ENCODE peak calls at places on chromosome 1, in seven cellular contexts. P, C, E, B, W, T and H are unnamed samples.

GRCh38 chr1:154501423-154502065 is 475 bp upstream of the TDRD10 start:
- DNase-seq in B (peak), T (peak), P (peak), E (no peak), W (peak), C (peak), H (no peak)

GRCh38 chr1:74522143-74522542 is 9.7 kb upstream of the LRRC53 start:
- DNase-seq in E (peak), P (no peak), W (no peak), C (no peak), T (no peak), B (peak), H (no peak)

GRCh38 chr1:39106949-39107740 is 81.0 kb downstream of the NDUFS5 start:
- DNase-seq in C (no peak), W (no peak), E (no peak), T (no peak), B (peak), P (no peak), H (no peak)

GRCh38 chr1:96473791-96474452 is 247.7 kb upstream of the PTBP2 start:
- DNase-seq in P (no peak), T (no peak), W (no peak), C (no peak), E (peak), B (no peak), H (no peak)

GRCh38 chr1:219324629-219325367 is 151.1 kb downstream of the LYPLAL1 start:
- DNase-seq in B (no peak), C (no peak), W (no peak), P (no peak), E (peak), T (no peak), H (no peak)

GRCh38 chr1:153293480-153293775 is 19.3 kb downstream of the PGLYRP3 start:
- DNase-seq in P (no peak), W (no peak), T (no peak), C (no peak), E (no peak), B (no peak), H (no peak)

GRCh38 chr1:41975850-41976569 is 57.3 kb upstream of the HIVEP3 start:
- DNase-seq in P (no peak), B (no peak), T (no peak), W (no peak), C (no peak), E (no peak), H (no peak)

GRCh38 chr1:23187637-23188036 is 19.0 kb upstream of the LUZP1 start:
- DNase-seq in P (peak), T (no peak), B (no peak), W (no peak), E (no peak), C (no peak), H (no peak)

GRCh38 chr1:151773698-151774097 is 10.4 kb upstream of the MRPL9 start:
- DNase-seq in B (no peak), W (no peak), T (no peak), E (peak), C (no peak), P (no peak), H (no peak)

GRCh38 chr1:84780000-84780716 is 89.9 kb upstream of the SSX2IP start:
- DNase-seq in E (peak), C (no peak), T (no peak), B (no peak), W (no peak), P (no peak), H (no peak)

GRCh38 chr1:5365751-5366150 is 626.5 kb downstream of the NPHP4 start:
- DNase-seq in C (no peak), P (no peak), T (no peak), B (no peak), W (no peak), E (no peak), H (no peak)

GRCh38 chr1:157849229-157849875 is 7.7 kb upstream of the CD5L start:
- DNase-seq in E (no peak), P (no peak), C (no peak), W (no peak), T (no peak), B (no peak), H (no peak)

GRCh38 chr1:64187646-64188045 is 15.8 kb upstream of the UBE2U start:
- DNase-seq in W (no peak), T (no peak), P (no peak), C (no peak), E (peak), B (no peak), H (no peak)

GRCh38 chr1:158039380-158039779 is 45.9 kb downstream of the KIRREL1 start:
- DNase-seq in C (no peak), P (no peak), E (no peak), W (no peak), B (no peak), T (no peak), H (no peak)

GRCh38 chr1:178262101-178262500 is 168.2 kb downstream of the RASAL2 start:
- DNase-seq in P (no peak), C (no peak), B (peak), T (no peak), E (peak), W (no peak), H (no peak)

GRCh38 chr1:110340207-110340468 is 961 bp downstream of the RBM15 start:
- DNase-seq in T (no peak), E (no peak), P (no peak), B (no peak), C (no peak), W (no peak), H (no peak)

GRCh38 chr1:72186733-72187307 is 95.5 kb downstream of the NEGR1 start:
- DNase-seq in W (no peak), P (no peak), B (peak), E (peak), C (no peak), T (no peak), H (no peak)

GRCh38 chr1:37036667-37037053 is 2.3 kb upstream of the GRIK3 start:
- DNase-seq in T (no peak), E (no peak), B (peak), W (no peak), P (no peak), C (no peak), H (no peak)

GRCh38 chr1:161088587-161089110 is 709 bp downstream of the NECTIN4 start:
- DNase-seq in T (no peak), P (no peak), B (no peak), E (peak), W (no peak), C (no peak), H (no peak)

GRCh38 chr1:156667610-156667967 is 9.6 kb downstream of the NES start:
- DNase-seq in T (peak), W (peak), E (no peak), C (peak), B (no peak), P (no peak), H (no peak)
- H3K4me3 ChIP-seq in T (no peak), W (peak), E (no peak), C (no peak), B (no peak), P (no peak), H (no peak)

GRCh38 chr1:220369511-220369910 is 97.3 kb upstream of the RAB3GAP2 start:
- DNase-seq in B (no peak), W (no peak), E (no peak), T (no peak), C (no peak), P (no peak), H (no peak)

GRCh38 chr1:220368352-220369265 is 96.4 kb upstream of the RAB3GAP2 start:
- DNase-seq in C (peak), E (peak), P (no peak), B (peak), W (no peak), T (peak), H (no peak)

GRCh38 chr1:220370041-220370700 is 97.9 kb upstream of the RAB3GAP2 start:
- DNase-seq in T (no peak), B (no peak), E (peak), W (no peak), C (peak), P (no peak), H (no peak)

GRCh38 chr1:220372451-220372850 is 100.2 kb upstream of the RAB3GAP2 start:
- DNase-seq in P (no peak), E (no peak), B (no peak), C (no peak), W (no peak), T (no peak), H (no peak)

DNA sequence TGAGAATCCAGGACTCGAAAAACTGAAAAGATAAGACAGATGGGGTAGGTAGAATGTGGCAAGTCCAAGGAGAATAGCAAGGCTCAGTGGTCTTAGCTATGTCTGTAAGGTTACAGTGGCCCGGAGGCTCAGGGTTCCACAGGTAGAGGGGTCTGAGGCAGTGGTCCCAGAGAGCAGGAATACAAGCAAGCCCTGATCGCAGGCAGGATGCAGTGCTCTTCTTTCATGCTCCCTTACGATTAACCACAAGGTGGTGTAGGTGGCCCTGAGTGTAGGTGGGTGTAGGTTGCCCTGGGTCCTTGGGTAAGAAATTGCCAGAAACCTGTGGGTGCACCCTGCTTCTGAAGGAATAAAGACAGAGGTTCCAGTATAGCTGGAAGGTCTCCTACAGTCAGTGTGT is 99.1 kb upstream of the RAB3GAP2 start:
- DNase-seq in P (no peak), T (no peak), C (no peak), W (no peak), E (peak), B (peak), H (no peak)
- TF ChIP-seq CTCF in P (no peak), T (no peak), C (no peak), W (no peak), E (peak), B (peak), H (peak)

DNA sequence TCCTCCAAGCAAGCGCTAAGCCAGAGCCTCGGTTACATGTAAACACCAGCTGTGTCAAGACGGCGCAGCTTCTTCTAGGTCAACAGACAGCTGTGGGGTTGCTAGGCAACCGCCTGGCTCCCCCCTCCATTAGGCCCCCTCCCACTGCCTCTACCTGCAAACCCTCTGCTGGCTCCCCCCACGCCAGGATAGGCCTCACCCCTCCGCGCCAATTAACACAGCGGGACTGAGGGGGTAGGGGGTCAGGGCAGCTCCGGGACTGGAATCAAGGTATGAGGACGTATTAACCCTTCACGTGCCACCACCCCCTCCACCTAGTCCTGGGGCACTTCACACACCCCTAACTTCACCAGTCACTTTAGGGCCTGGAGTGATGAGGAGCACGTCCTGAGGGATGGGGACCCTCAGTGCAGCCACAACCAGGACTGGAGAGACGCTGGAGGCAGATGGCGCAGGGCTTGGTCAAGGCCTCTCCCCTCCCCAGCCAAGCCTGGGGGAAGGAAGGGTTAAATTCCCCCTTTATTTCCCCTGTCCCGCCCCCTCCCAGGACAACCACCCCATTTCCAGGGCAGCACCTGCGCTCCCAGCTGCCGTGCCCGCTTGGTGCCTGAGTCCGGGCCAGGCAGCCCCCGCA is 37.4 kb upstream of the WASF2 start:
- DNase-seq in T (peak), C (peak), E (no peak), P (no peak), B (peak), W (peak), H (no peak)
- H3K4me3 ChIP-seq in T (peak), C (peak), E (peak), P (peak), B (peak), W (peak), H (no peak)

GRCh38 chr1:91440845-91441244 is 36.2 kb upstream of the HFM1 start:
- DNase-seq in B (no peak), C (no peak), W (no peak), P (no peak), E (peak), T (no peak), H (no peak)
- TF ChIP-seq CTCF in B (no peak), C (no peak), W (peak), P (peak), E (peak), T (peak), H (peak)

GRCh38 chr1:52404975-52405338 is 555 bp downstream of the PRPF38A start:
- DNase-seq in T (no peak), W (no peak), P (no peak), E (no peak), C (no peak), B (no peak), H (no peak)
- H3K4me3 ChIP-seq in T (peak), W (peak), P (peak), E (peak), C (peak), B (peak), H (peak)

GRCh38 chr1:43546388-43547100 is 15.9 kb downstream of the PTPRF start:
- DNase-seq in E (no peak), T (no peak), B (no peak), P (no peak), C (no peak), W (no peak), H (no peak)
- TF ChIP-seq CTCF in E (no peak), T (no peak), B (no peak), P (no peak), C (no peak), W (no peak), H (no peak)